ENCODE peak calls at places on chromosomes 5 and 9, in ten cellular contexts. One of them, this sample, is unnamed.

GRCh38 chr9:120500733-120501132 is 79.2 kb downstream of the CDK5RAP2 start:
- DNase-seq in A673: no peak
- DNase-seq in stimulated activated CD8-positive, alpha-beta memory T cell treated with anti-CD3 and anti-CD28 coated beads, Interleukin-15, amount 100 ng/mL, for 4 hours: no peak
- DNase-seq in cardiac muscle cell: no peak
- DNase-seq in astrocyte of the spinal cord: no peak
- DNase-seq in NCI-H524: no peak
- DNase-seq in NCI-H2029 treated with DMSO at 0.1 percent for 48 hours: no peak
- DNase-seq in MCF 10A: no peak
- DNase-seq in HFFc6: no peak
- DNase-seq in globus pallidus: no peak
- DNase-seq in this sample: no peak

GRCh38 chr5:125349432-125349831 is 603.0 kb upstream of the ZNF608 start:
- DNase-seq in A673: no peak
- DNase-seq in stimulated activated CD8-positive, alpha-beta memory T cell treated with anti-CD3 and anti-CD28 coated beads, Interleukin-15, amount 100 ng/mL, for 4 hours: no peak
- DNase-seq in cardiac muscle cell: peak; percentile 30
- DNase-seq in astrocyte of the spinal cord: peak; percentile 41
- DNase-seq in NCI-H524: no peak
- DNase-seq in NCI-H2029 treated with DMSO at 0.1 percent for 48 hours: no peak
- DNase-seq in MCF 10A: no peak
- DNase-seq in HFFc6: no peak
- DNase-seq in globus pallidus: peak; percentile 81
- DNase-seq in this sample: no peak

GRCh38 chr5:149552761-149553160 is 1.5 kb upstream of the CSNK1A1 start:
- DNase-seq in A673: peak; percentile 19
- DNase-seq in stimulated activated CD8-positive, alpha-beta memory T cell treated with anti-CD3 and anti-CD28 coated beads, Interleukin-15, amount 100 ng/mL, for 4 hours: no peak
- DNase-seq in cardiac muscle cell: no peak
- DNase-seq in astrocyte of the spinal cord: no peak
- DNase-seq in NCI-H524: no peak
- DNase-seq in NCI-H2029 treated with DMSO at 0.1 percent for 48 hours: no peak
- DNase-seq in MCF 10A: no peak
- DNase-seq in HFFc6: no peak
- DNase-seq in globus pallidus: no peak
- DNase-seq in this sample: no peak

GRCh38 chr9:129111762-129112151 is 542 bp downstream of the PTPA start:
- DNase-seq in A673: peak; percentile 60
- DNase-seq in stimulated activated CD8-positive, alpha-beta memory T cell treated with anti-CD3 and anti-CD28 coated beads, Interleukin-15, amount 100 ng/mL, for 4 hours: no peak
- DNase-seq in cardiac muscle cell: peak; percentile 38
- DNase-seq in astrocyte of the spinal cord: peak; percentile 56
- DNase-seq in NCI-H524: peak; percentile 49
- DNase-seq in NCI-H2029 treated with DMSO at 0.1 percent for 48 hours: no peak
- DNase-seq in MCF 10A: peak; percentile 34
- DNase-seq in HFFc6: peak; percentile 5
- DNase-seq in globus pallidus: peak; percentile 45
- DNase-seq in this sample: no peak

GRCh38 chr5:157241483-157241882 is 24.4 kb upstream of the CYFIP2 start:
- DNase-seq in A673: no peak
- DNase-seq in stimulated activated CD8-positive, alpha-beta memory T cell treated with anti-CD3 and anti-CD28 coated beads, Interleukin-15, amount 100 ng/mL, for 4 hours: no peak
- DNase-seq in cardiac muscle cell: no peak
- DNase-seq in astrocyte of the spinal cord: no peak
- DNase-seq in NCI-H524: no peak
- DNase-seq in NCI-H2029 treated with DMSO at 0.1 percent for 48 hours: no peak
- DNase-seq in MCF 10A: no peak
- DNase-seq in HFFc6: no peak
- DNase-seq in globus pallidus: no peak
- DNase-seq in this sample: no peak

GRCh38 chr9:83154087-83154736 is 91.3 kb upstream of the RASEF start:
- DNase-seq in A673: no peak
- DNase-seq in stimulated activated CD8-positive, alpha-beta memory T cell treated with anti-CD3 and anti-CD28 coated beads, Interleukin-15, amount 100 ng/mL, for 4 hours: no peak
- DNase-seq in cardiac muscle cell: no peak
- DNase-seq in astrocyte of the spinal cord: peak; percentile 81
- DNase-seq in NCI-H524: no peak
- DNase-seq in NCI-H2029 treated with DMSO at 0.1 percent for 48 hours: no peak
- DNase-seq in MCF 10A: peak; percentile 79
- DNase-seq in HFFc6: no peak
- DNase-seq in globus pallidus: no peak
- DNase-seq in this sample: no peak

GRCh38 chr5:53453898-53454837 is 26.3 kb upstream of the FST start:
- DNase-seq in A673: no peak
- DNase-seq in stimulated activated CD8-positive, alpha-beta memory T cell treated with anti-CD3 and anti-CD28 coated beads, Interleukin-15, amount 100 ng/mL, for 4 hours: no peak
- DNase-seq in cardiac muscle cell: no peak
- DNase-seq in astrocyte of the spinal cord: no peak
- DNase-seq in NCI-H524: no peak
- DNase-seq in NCI-H2029 treated with DMSO at 0.1 percent for 48 hours: no peak
- DNase-seq in MCF 10A: no peak
- DNase-seq in HFFc6: no peak
- DNase-seq in globus pallidus: no peak
- DNase-seq in this sample: peak; percentile 47

GRCh38 chr9:2014148-2014547 is 999 bp upstream of the SMARCA2 start:
- DNase-seq in A673: no peak
- DNase-seq in stimulated activated CD8-positive, alpha-beta memory T cell treated with anti-CD3 and anti-CD28 coated beads, Interleukin-15, amount 100 ng/mL, for 4 hours: no peak
- DNase-seq in cardiac muscle cell: no peak
- DNase-seq in astrocyte of the spinal cord: no peak
- DNase-seq in NCI-H524: no peak
- DNase-seq in NCI-H2029 treated with DMSO at 0.1 percent for 48 hours: no peak
- DNase-seq in MCF 10A: no peak
- DNase-seq in HFFc6: no peak
- DNase-seq in globus pallidus: no peak
- DNase-seq in this sample: no peak